ENCODE peak calls at places on chromosomes 6 and 20, in nine cellular contexts. One of them, this sample, is unnamed. For H3K9me3, the result is how much of the 10 kb centered on the place peaks cover.

GRCh38 chr20:17660667-17661066 is 21.4 kb downstream of the RRBP1 start:
- DNase-seq in HepG2: no peak
- DNase-seq in H1: no peak
- DNase-seq in A549: no peak
- DNase-seq in upper lobe of left lung: no peak
- DNase-seq in transverse colon: no peak
- DNase-seq in suprapubic skin: no peak
- DNase-seq in tibial nerve: no peak
- DNase-seq in ovary: no peak
- DNase-seq in this sample: peak

GRCh38 chr20:17617868-17618672 is 48.2 kb downstream of the DSTN start:
- DNase-seq in transverse colon: peak
- DNase-seq in tibial nerve: no peak
- DNase-seq in ovary: no peak
- DNase-seq in A549: no peak
- DNase-seq in H1: no peak
- DNase-seq in suprapubic skin: no peak
- DNase-seq in HepG2: no peak
- DNase-seq in upper lobe of left lung: peak
- DNase-seq in this sample: peak

GRCh38 chr6:100105138-100105537 is 111.1 kb upstream of the MCHR2 start:
- DNase-seq in H1: no peak
- DNase-seq in suprapubic skin: no peak
- DNase-seq in HepG2: no peak
- DNase-seq in tibial nerve: no peak
- DNase-seq in A549: no peak
- DNase-seq in transverse colon: no peak
- DNase-seq in upper lobe of left lung: no peak
- DNase-seq in ovary: no peak
- DNase-seq in this sample: no peak

GRCh38 chr20:11229772-11230171 is 556.0 kb upstream of the JAG1 start:
- DNase-seq in H1: no peak
- DNase-seq in ovary: peak
- DNase-seq in suprapubic skin: no peak
- DNase-seq in tibial nerve: peak
- DNase-seq in A549: peak
- DNase-seq in transverse colon: peak
- DNase-seq in upper lobe of left lung: no peak
- DNase-seq in HepG2: no peak
- DNase-seq in this sample: no peak

GRCh38 chr6:90326404-90327057 is 29.9 kb upstream of the BACH2 start:
- DNase-seq in ovary: no peak
- DNase-seq in transverse colon: no peak
- DNase-seq in H1: no peak
- DNase-seq in suprapubic skin: no peak
- DNase-seq in tibial nerve: no peak
- DNase-seq in upper lobe of left lung: no peak
- DNase-seq in HepG2: no peak
- DNase-seq in A549: no peak
- DNase-seq in this sample: no peak

GRCh38 chr6:79189760-79190159 is 44.7 kb downstream of the HMGN3 start:
- DNase-seq in H1: no peak
- DNase-seq in upper lobe of left lung: no peak
- DNase-seq in suprapubic skin: no peak
- DNase-seq in ovary: no peak
- DNase-seq in A549: no peak
- DNase-seq in HepG2: no peak
- DNase-seq in tibial nerve: no peak
- DNase-seq in transverse colon: no peak
- DNase-seq in this sample: no peak

GRCh38 chr6:105954148-105954547 is 132.0 kb upstream of the PRDM1 start:
- DNase-seq in upper lobe of left lung: no peak
- DNase-seq in tibial nerve: no peak
- DNase-seq in HepG2: no peak
- DNase-seq in ovary: no peak
- DNase-seq in A549: no peak
- DNase-seq in suprapubic skin: no peak
- DNase-seq in transverse colon: peak
- DNase-seq in H1: no peak
- DNase-seq in this sample: no peak

GRCh38 chr6:140062042-140063041 is 687.9 kb upstream of the CITED2 start:
- DNase-seq in transverse colon: peak
- DNase-seq in upper lobe of left lung: no peak
- DNase-seq in ovary: peak
- DNase-seq in A549: peak
- DNase-seq in HepG2: no peak
- DNase-seq in suprapubic skin: peak
- DNase-seq in tibial nerve: peak
- DNase-seq in H1: no peak
- DNase-seq in this sample: peak

GRCh38 chr20:47019106-47019824 is 124.6 kb downstream of the EYA2 start:
- DNase-seq in A549: no peak
- DNase-seq in H1: no peak
- DNase-seq in suprapubic skin: no peak
- DNase-seq in upper lobe of left lung: no peak
- DNase-seq in HepG2: no peak
- DNase-seq in ovary: no peak
- DNase-seq in tibial nerve: peak
- DNase-seq in transverse colon: peak
- DNase-seq in this sample: peak

DNA sequence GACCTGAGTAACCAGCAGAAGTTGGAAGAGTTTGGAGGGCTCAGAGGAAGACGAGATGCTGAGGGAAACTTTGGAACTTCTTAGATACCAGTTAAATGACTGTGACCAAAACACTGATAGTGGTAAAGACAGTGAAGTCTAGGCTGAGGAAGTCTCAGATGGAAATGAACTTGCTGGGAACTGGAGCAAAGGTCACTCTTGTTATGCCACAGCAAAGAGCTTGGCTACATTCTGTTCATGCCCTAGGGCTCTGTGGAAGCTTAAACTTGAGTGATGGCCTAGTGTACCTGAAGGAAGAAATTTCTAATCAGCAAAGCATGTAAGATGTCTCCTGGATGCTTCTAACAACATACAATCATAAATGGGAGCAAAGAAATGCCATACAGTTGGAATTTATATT is 24.7 kb downstream of the WDR27 start:
- DNase-seq in tibial nerve: no peak
- DNase-seq in H1: no peak
- DNase-seq in suprapubic skin: no peak
- DNase-seq in HepG2: no peak
- DNase-seq in upper lobe of left lung: no peak
- DNase-seq in ovary: no peak
- DNase-seq in A549: no peak
- DNase-seq in transverse colon: no peak
- DNase-seq in this sample: no peak
- H3K9me3 ChIP-seq in tibial nerve: under half
- H3K9me3 ChIP-seq in H1: under half
- H3K9me3 ChIP-seq in suprapubic skin: under half
- H3K9me3 ChIP-seq in HepG2: under half
- H3K9me3 ChIP-seq in upper lobe of left lung: under half
- H3K9me3 ChIP-seq in ovary: under half
- H3K9me3 ChIP-seq in A549: under half
- H3K9me3 ChIP-seq in transverse colon: under half
- H3K9me3 ChIP-seq in this sample: under half

GRCh38 chr6:84615113-84615850 is 149.1 kb downstream of the TBX18 start:
- DNase-seq in H1: no peak
- DNase-seq in tibial nerve: no peak
- DNase-seq in HepG2: no peak
- DNase-seq in upper lobe of left lung: no peak
- DNase-seq in suprapubic skin: no peak
- DNase-seq in transverse colon: no peak
- DNase-seq in A549: no peak
- DNase-seq in ovary: no peak
- DNase-seq in this sample: no peak

GRCh38 chr6:84618046-84618752 is 146.2 kb downstream of the TBX18 start:
- DNase-seq in A549: no peak
- DNase-seq in suprapubic skin: no peak
- DNase-seq in tibial nerve: no peak
- DNase-seq in HepG2: no peak
- DNase-seq in transverse colon: no peak
- DNase-seq in ovary: no peak
- DNase-seq in upper lobe of left lung: no peak
- DNase-seq in H1: no peak
- DNase-seq in this sample: no peak

GRCh38 chr6:84615987-84616386 is 148.4 kb downstream of the TBX18 start:
- DNase-seq in suprapubic skin: no peak
- DNase-seq in H1: no peak
- DNase-seq in ovary: no peak
- DNase-seq in HepG2: no peak
- DNase-seq in A549: no peak
- DNase-seq in tibial nerve: no peak
- DNase-seq in upper lobe of left lung: no peak
- DNase-seq in transverse colon: no peak
- DNase-seq in this sample: no peak

GRCh38 chr6:84623956-84624680 is 140.3 kb downstream of the TBX18 start:
- DNase-seq in suprapubic skin: no peak
- DNase-seq in ovary: no peak
- DNase-seq in H1: no peak
- DNase-seq in HepG2: no peak
- DNase-seq in transverse colon: no peak
- DNase-seq in tibial nerve: peak
- DNase-seq in A549: no peak
- DNase-seq in upper lobe of left lung: no peak
- DNase-seq in this sample: no peak

DNA sequence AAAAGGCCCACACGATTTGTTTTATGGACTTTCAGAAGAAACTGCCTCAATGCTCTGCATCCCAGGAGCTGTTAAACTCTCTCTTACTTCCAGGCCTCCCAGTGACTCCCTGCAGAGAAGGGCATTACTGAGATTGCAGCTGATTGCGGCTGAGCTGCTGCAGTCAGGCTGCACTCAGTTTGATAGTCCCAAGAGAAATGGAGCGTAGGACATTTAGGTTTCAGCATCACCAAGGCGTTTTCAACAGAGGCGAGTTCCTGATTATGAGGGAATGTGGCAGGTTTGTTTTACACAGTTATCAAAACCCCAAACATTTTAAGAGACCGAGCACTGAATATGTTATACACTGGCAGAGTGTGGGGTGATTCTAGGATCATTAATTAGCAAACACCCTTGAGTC is 145.6 kb downstream of the TBX18 start:
- DNase-seq in HepG2: no peak
- DNase-seq in transverse colon: no peak
- DNase-seq in A549: no peak
- DNase-seq in H1: no peak
- DNase-seq in suprapubic skin: no peak
- DNase-seq in upper lobe of left lung: no peak
- DNase-seq in tibial nerve: no peak
- DNase-seq in ovary: no peak
- DNase-seq in this sample: no peak
- TF ChIP-seq EP300 in HepG2: no peak
- TF ChIP-seq EP300 in transverse colon: no peak
- TF ChIP-seq EP300 in A549: no peak
- TF ChIP-seq EP300 in H1: no peak
- TF ChIP-seq EP300 in suprapubic skin: no peak
- TF ChIP-seq EP300 in upper lobe of left lung: no peak
- TF ChIP-seq EP300 in tibial nerve: no peak
- TF ChIP-seq EP300 in ovary: no peak
- TF ChIP-seq EP300 in this sample: no peak

GRCh38 chr6:30283761-30284160 is 43.0 kb upstream of the TRIM39 start:
- DNase-seq in A549: no peak
- DNase-seq in H1: no peak
- DNase-seq in HepG2: no peak
- DNase-seq in suprapubic skin: no peak
- DNase-seq in ovary: no peak
- DNase-seq in tibial nerve: no peak
- DNase-seq in upper lobe of left lung: no peak
- DNase-seq in transverse colon: no peak
- DNase-seq in this sample: no peak

GRCh38 chr6:30282522-30282921 is 44.2 kb upstream of the TRIM39 start:
- DNase-seq in tibial nerve: no peak
- DNase-seq in suprapubic skin: no peak
- DNase-seq in transverse colon: no peak
- DNase-seq in A549: no peak
- DNase-seq in upper lobe of left lung: no peak
- DNase-seq in ovary: no peak
- DNase-seq in H1: no peak
- DNase-seq in HepG2: no peak
- DNase-seq in this sample: no peak

GRCh38 chr6:30287139-30287538 is 39.6 kb upstream of the TRIM39 start:
- DNase-seq in ovary: no peak
- DNase-seq in H1: no peak
- DNase-seq in suprapubic skin: no peak
- DNase-seq in HepG2: no peak
- DNase-seq in A549: no peak
- DNase-seq in transverse colon: no peak
- DNase-seq in upper lobe of left lung: no peak
- DNase-seq in tibial nerve: no peak
- DNase-seq in this sample: no peak
- H3K9me3 ChIP-seq in ovary: under half
- H3K9me3 ChIP-seq in H1: half or more
- H3K9me3 ChIP-seq in suprapubic skin: under half
- H3K9me3 ChIP-seq in HepG2: half or more
- H3K9me3 ChIP-seq in A549: half or more
- H3K9me3 ChIP-seq in transverse colon: half or more
- H3K9me3 ChIP-seq in upper lobe of left lung: under half
- H3K9me3 ChIP-seq in tibial nerve: under half
- H3K9me3 ChIP-seq in this sample: under half

DNA sequence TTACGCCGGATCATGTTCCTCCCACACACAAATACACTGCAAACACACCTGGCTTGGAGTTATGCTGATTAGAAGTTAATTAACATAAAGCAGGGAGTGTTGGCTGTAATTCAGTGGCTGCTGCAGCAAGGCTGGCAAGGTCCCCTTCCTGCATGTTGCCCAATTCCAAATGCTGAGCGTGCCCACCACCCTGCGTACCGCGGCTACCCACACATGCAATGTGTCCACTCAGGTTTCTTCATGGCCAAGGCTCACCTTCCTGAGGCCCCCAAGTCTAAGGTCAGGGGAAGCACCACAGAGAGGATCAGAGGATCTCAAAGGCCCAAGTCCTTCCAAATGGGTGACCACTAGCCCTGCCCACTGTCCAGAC is 11.6 kb upstream of the PRND start:
- DNase-seq in suprapubic skin: no peak
- DNase-seq in A549: no peak
- DNase-seq in upper lobe of left lung: no peak
- DNase-seq in tibial nerve: no peak
- DNase-seq in ovary: no peak
- DNase-seq in HepG2: no peak
- DNase-seq in transverse colon: no peak
- DNase-seq in H1: no peak
- DNase-seq in this sample: no peak
- TF ChIP-seq EP300 in suprapubic skin: no peak
- TF ChIP-seq EP300 in A549: no peak
- TF ChIP-seq EP300 in upper lobe of left lung: no peak
- TF ChIP-seq EP300 in tibial nerve: no peak
- TF ChIP-seq EP300 in ovary: no peak
- TF ChIP-seq EP300 in HepG2: no peak
- TF ChIP-seq EP300 in transverse colon: no peak
- TF ChIP-seq EP300 in H1: no peak
- TF ChIP-seq EP300 in this sample: no peak

This sample was measured in sigmoid colon.